ENCODE peak calls at places on chromosomes 16 and 17, in nine cellular contexts. J is CD8-positive, alpha-beta T cell; Y is fibroblast of mammary gland; B is PC-3; K is LNCaP clone FGC; H is astrocyte of the cerebellum; T is heart right ventricle; M is fibroblast of lung; O is sigmoid colon. C is an unnamed sample.
A peak's percentile ranks its signal among the peaks of the same experiment; 100 is the strongest.

GRCh38 chr17:28716740-28717577 is 709 bp downstream of the RAB34 start:
- DNase-seq in J (peak; percentile 21), Y (peak; percentile 38), B (peak; percentile 22), K (no peak), H (no peak), T (peak; percentile 42), M (peak; percentile 36), O (peak; percentile 82), C (no peak)

GRCh38 chr17:69857412-69857835 is 217.6 kb upstream of the KCNJ16 start:
- DNase-seq in J (no peak), Y (peak; percentile 92), B (peak; percentile 97), K (no peak), H (no peak), T (no peak), M (peak; percentile 94), O (no peak), C (peak; percentile 90)

GRCh38 chr16:28836761-28837064 is 9.4 kb downstream of the TUFM start:
- DNase-seq in J (no peak), Y (no peak), B (no peak), K (no peak), H (no peak), T (no peak), M (no peak), O (no peak), C (no peak)

GRCh38 chr16:51151435-51151950 is 423 bp upstream of the SALL1 start:
- DNase-seq in J (no peak), Y (peak; percentile 82), B (no peak), K (no peak), H (peak; percentile 65), T (peak; percentile 53), M (peak; percentile 37), O (no peak), C (peak; percentile 78)

GRCh38 chr16:3101841-3102470 is 2.9 kb upstream of the ZSCAN10 start:
- DNase-seq in J (peak; percentile 44), Y (no peak), B (no peak), K (no peak), H (no peak), T (no peak), M (no peak), O (no peak), C (no peak)

GRCh38 chr17:38528101-38528500 is 77.7 kb downstream of the SRCIN1 start:
- DNase-seq in J (no peak), Y (no peak), B (peak; percentile 4), K (no peak), H (no peak), T (no peak), M (no peak), O (no peak), C (no peak)

GRCh38 chr17:81707725-81708646 is 4.1 kb upstream of the SLC25A10 start:
- DNase-seq in J (no peak), Y (no peak), B (no peak), K (no peak), H (no peak), T (no peak), M (no peak), O (no peak), C (no peak)

GRCh38 chr17:33277436-33278100 is 15.5 kb downstream of the ASIC2 start:
- DNase-seq in J (no peak), Y (peak; percentile 69), B (no peak), K (no peak), H (no peak), T (no peak), M (no peak), O (no peak), C (no peak)

GRCh38 chr17:4310349-4311060 is 46.7 kb upstream of the ANKFY1 start:
- DNase-seq in J (no peak), Y (peak; percentile 19), B (no peak), K (peak; percentile 49), H (peak; percentile 28), T (no peak), M (peak; percentile 47), O (no peak), C (no peak)

GRCh38 chr16:66357523-66357928 is 9.0 kb upstream of the CDH5 start:
- DNase-seq in J (no peak), Y (peak; percentile 82), B (peak; percentile 90), K (peak; percentile 41), H (peak; percentile 86), T (no peak), M (peak; percentile 85), O (peak; percentile 75), C (peak; percentile 85)

GRCh38 chr16:58010886-58011285 is 9.7 kb downstream of the USB1 start:
- DNase-seq in J (no peak), Y (no peak), B (no peak), K (no peak), H (no peak), T (no peak), M (no peak), O (no peak), C (no peak)

GRCh38 chr17:27269201-27269600 is 24.7 kb upstream of the WSB1 start:
- DNase-seq in J (no peak), Y (no peak), B (no peak), K (no peak), H (no peak), T (no peak), M (no peak), O (no peak), C (no peak)

GRCh38 chr17:3719265-3719664 is 4.4 kb upstream of the HASPIN start:
- DNase-seq in J (no peak), Y (no peak), B (no peak), K (no peak), H (no peak), T (no peak), M (no peak), O (no peak), C (peak; percentile 36)

GRCh38 chr16:70163596-70163995 is 10.0 kb upstream of the CLEC18C start:
- DNase-seq in J (no peak), Y (no peak), B (no peak), K (no peak), H (no peak), T (no peak), M (no peak), O (no peak), C (no peak)

GRCh38 chr17:55770220-55770870 is 19.5 kb downstream of the PCTP start:
- DNase-seq in J (no peak), Y (peak; percentile 89), B (peak; percentile 86), K (no peak), H (peak; percentile 45), T (no peak), M (peak; percentile 80), O (no peak), C (peak; percentile 72)

DNA sequence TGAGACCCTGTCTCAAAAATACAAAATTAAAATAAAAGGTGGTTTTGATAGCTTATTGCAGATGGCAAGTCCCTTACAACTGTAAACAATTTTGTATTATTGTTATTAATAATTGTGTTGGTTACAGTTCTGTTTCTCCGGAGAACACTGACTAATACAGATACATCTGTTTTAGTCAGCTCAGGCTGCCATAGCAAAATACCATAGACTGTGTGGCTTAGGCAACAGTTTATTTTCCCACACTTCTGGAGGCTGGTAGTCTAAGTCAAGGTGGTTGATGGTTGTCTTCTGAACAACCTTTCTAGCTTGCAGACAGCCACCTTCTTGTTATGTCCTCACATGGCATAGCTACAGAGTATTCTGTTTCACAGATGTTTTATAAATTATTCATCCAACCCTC is 14.2 kb upstream of the IL21R start:
- DNase-seq in J (no peak), Y (no peak), B (no peak), K (no peak), H (no peak), T (no peak), M (no peak), O (no peak), C (peak; percentile 19)
- TF ChIP-seq CTCF in J (no peak), Y (no peak), B (no peak), K (no peak), H (no peak), T (no peak), M (no peak), O (no peak), C (no peak)

DNA sequence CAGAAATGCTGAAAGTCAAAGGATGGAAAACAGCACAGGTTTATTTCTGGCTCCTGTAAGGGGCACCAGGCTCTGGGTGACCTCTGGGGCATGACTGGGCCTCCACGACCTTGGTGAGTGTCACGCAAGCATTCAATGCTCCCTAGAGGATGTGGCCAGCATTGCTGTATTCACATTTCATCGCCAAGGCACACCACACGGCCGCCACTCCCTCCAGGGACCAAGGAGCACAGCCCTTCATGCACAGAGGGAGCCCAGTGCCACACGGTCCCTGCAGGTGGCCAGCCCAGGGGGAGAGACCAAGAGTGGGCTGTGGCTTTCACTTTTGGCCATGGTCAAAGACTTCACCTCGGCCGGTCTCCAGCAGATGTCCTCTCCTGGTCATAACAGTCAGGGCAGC is 137.4 kb upstream of the TNRC6C start:
- DNase-seq in J (no peak), Y (no peak), B (no peak), K (no peak), H (no peak), T (peak; percentile 33), M (no peak), O (no peak), C (no peak)
- TF ChIP-seq CTCF in J (no peak), Y (no peak), B (no peak), K (peak; percentile 11), H (no peak), T (peak; percentile 20), M (no peak), O (no peak), C (peak; percentile 29)

GRCh38 chr17:39923836-39924690 is 3.3 kb downstream of the ORMDL3 start:
- DNase-seq in J (no peak), Y (peak; percentile 65), B (peak; percentile 5), K (no peak), H (no peak), T (no peak), M (no peak), O (no peak), C (no peak)
- TF ChIP-seq CTCF in J (no peak), Y (peak; percentile 30), B (peak; percentile 23), K (no peak), H (peak; percentile 54), T (peak; percentile 6), M (peak; percentile 18), O (no peak), C (no peak)

GRCh38 chr17:58525239-58525638 is 10.8 kb upstream of the MTMR4 start:
- DNase-seq in J (no peak), Y (peak; percentile 86), B (no peak), K (no peak), H (peak; percentile 87), T (peak; percentile 72), M (peak; percentile 82), O (peak; percentile 76), C (peak; percentile 69)

GRCh38 chr17:58529275-58529674 is 14.8 kb upstream of the MTMR4 start:
- DNase-seq in J (no peak), Y (no peak), B (no peak), K (no peak), H (no peak), T (no peak), M (no peak), O (no peak), C (no peak)

GRCh38 chr17:58527949-58528348 is 13.5 kb upstream of the MTMR4 start:
- DNase-seq in J (no peak), Y (peak; percentile 33), B (no peak), K (no peak), H (peak; percentile 63), T (no peak), M (no peak), O (no peak), C (no peak)

GRCh38 chr17:58528443-58528842 is 14.0 kb upstream of the MTMR4 start:
- DNase-seq in J (no peak), Y (no peak), B (no peak), K (no peak), H (no peak), T (no peak), M (no peak), O (no peak), C (no peak)

DNA sequence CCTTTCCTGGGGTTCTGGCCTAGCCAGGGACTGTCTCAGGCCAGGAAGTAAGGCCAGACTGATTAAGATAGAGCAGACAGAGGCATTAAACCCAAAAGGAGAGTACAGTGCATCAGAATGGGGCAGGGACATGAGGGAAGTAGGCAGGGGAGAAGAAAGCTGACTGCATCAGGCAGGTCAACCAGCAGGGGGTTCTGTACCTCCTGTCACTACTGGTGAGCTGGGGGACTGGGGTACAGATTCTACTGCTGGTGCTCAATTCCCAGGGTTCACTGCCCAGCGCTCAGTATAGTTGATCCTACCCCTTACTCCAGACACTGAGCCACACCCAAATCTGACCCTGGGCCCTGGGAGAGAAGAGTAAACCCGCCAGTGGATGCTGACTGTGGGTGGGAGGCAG is 12.9 kb upstream of the MTMR4 start:
- DNase-seq in J (no peak), Y (no peak), B (no peak), K (no peak), H (no peak), T (no peak), M (no peak), O (no peak), C (no peak)
- TF ChIP-seq CTCF in J (no peak), Y (peak; percentile 26), B (no peak), K (no peak), H (peak; percentile 10), T (no peak), M (peak; percentile 20), O (no peak), C (peak; percentile 58)

C was measured in HFFc6.